ENCODE peak calls at places on chromosomes 11 and 22, in ten cellular contexts. V, J, Y, U, N, H, S, O, I and P are unnamed samples.

GRCh38 chr11:34234086-34234740 is 123.6 kb downstream of the ABTB2 start:
- DNase-seq in N (peak), I (peak), U (peak), V (no peak), O (no peak), S (no peak), H (peak), J (peak), Y (peak), P (no peak)

GRCh38 chr22:24002272-24002671 is 3.0 kb downstream of the GSTT4 start:
- DNase-seq in Y (no peak), N (no peak), V (no peak), I (no peak), S (no peak), J (no peak), H (no peak), U (no peak), O (no peak), P (no peak)

GRCh38 chr11:69499216-69499945 is 17.9 kb downstream of the LINC01488 start:
- DNase-seq in Y (no peak), O (no peak), V (no peak), U (no peak), N (no peak), J (no peak), S (no peak), I (no peak), H (no peak), P (no peak)

GRCh38 chr11:47477323-47477722 is 28.4 kb upstream of the RAPSN start:
- DNase-seq in U (no peak), N (no peak), Y (no peak), I (peak), S (no peak), J (no peak), H (no peak), V (no peak), O (no peak), P (no peak)

GRCh38 chr11:132347156-132348090 is 977.0 kb downstream of the NTM start:
- DNase-seq in O (no peak), I (no peak), N (no peak), H (no peak), V (no peak), Y (no peak), U (no peak), S (peak), J (peak), P (no peak)

GRCh38 chr22:25148149-25148691 is 51.4 kb upstream of the CRYBB3 start:
- DNase-seq in H (no peak), Y (no peak), O (no peak), U (no peak), J (peak), N (no peak), V (no peak), S (no peak), I (no peak), P (no peak)

GRCh38 chr11:65641233-65642013 is 3.5 kb downstream of the SIPA1 start:
- DNase-seq in O (no peak), S (no peak), J (no peak), I (no peak), V (no peak), Y (no peak), U (no peak), H (no peak), N (no peak), P (no peak)

GRCh38 chr22:46971141-46971775 is 208.8 kb downstream of the TBC1D22A start:
- DNase-seq in H (peak), I (no peak), J (peak), O (no peak), S (peak), Y (no peak), V (peak), U (no peak), N (peak), P (peak)

GRCh38 chr11:132576706-132577105 is 955.6 kb downstream of the OPCML start:
- DNase-seq in V (no peak), S (no peak), U (no peak), N (peak), J (peak), O (no peak), I (peak), H (no peak), Y (no peak), P (peak)

GRCh38 chr11:129723964-129724291 is 91.7 kb upstream of the TMEM45B start:
- DNase-seq in S (peak), J (no peak), O (no peak), N (no peak), U (no peak), V (no peak), Y (no peak), I (no peak), H (no peak), P (no peak)

GRCh38 chr22:48594016-48594756 is 1233.5 kb downstream of the BRD1 start:
- DNase-seq in H (no peak), N (no peak), S (no peak), V (no peak), U (no peak), J (no peak), Y (no peak), I (no peak), O (no peak), P (no peak)

GRCh38 chr22:37128555-37129281 is 19.2 kb upstream of the TMPRSS6 start:
- DNase-seq in O (no peak), J (no peak), I (no peak), H (no peak), U (no peak), Y (no peak), V (no peak), N (peak), S (no peak), P (no peak)

GRCh38 chr11:101176381-101176780 is 46.8 kb upstream of the PGR start:
- DNase-seq in Y (no peak), N (peak), O (no peak), H (no peak), J (no peak), U (no peak), I (no peak), S (no peak), V (no peak), P (peak)

GRCh38 chr22:38317237-38317994 is at the start of gene CSNK1E:
- DNase-seq in V (peak), J (peak), Y (peak), N (peak), U (peak), S (no peak), O (peak), I (peak), H (peak), P (peak)

GRCh38 chr22:39815882-39816395 is 77.6 kb downstream of the ENTHD1 start:
- DNase-seq in S (no peak), Y (no peak), U (no peak), N (peak), I (no peak), H (no peak), J (no peak), V (no peak), O (no peak), P (no peak)

GRCh38 chr11:76763573-76764348 is 19.4 kb upstream of the TSKU start:
- DNase-seq in U (no peak), N (no peak), O (no peak), Y (no peak), S (no peak), J (no peak), H (no peak), V (no peak), I (peak), P (peak)